ENCODE peak calls at places on chromosomes 3 and 15, in eight cellular contexts. H is AG09319, O is adrenal gland, G is AG10803, T is dorsolateral prefrontal cortex, Y is GM23338, A is HFFc6, J is lower lobe of right lung. D is an unnamed sample.

GRCh38 chr15:68372291-68372811 is 59.6 kb downstream of the ITGA11 start:
- DNase-seq in H (no peak), O (peak), G (no peak), T (no peak), Y (peak), A (peak), J (no peak), D (peak)

GRCh38 chr3:192867645-192868044 is 50.0 kb downstream of the MB21D2 start:
- DNase-seq in H (no peak), O (no peak), G (no peak), T (no peak), Y (peak), A (no peak), J (no peak), D (no peak)

GRCh38 chr3:14728113-14728512 is 53.2 kb downstream of the C3orf20 start:
- DNase-seq in H (no peak), O (no peak), G (no peak), T (no peak), Y (no peak), A (no peak), J (no peak), D (no peak)

GRCh38 chr3:189304465-189305341 is 132.9 kb downstream of the TPRG1 start:
- DNase-seq in H (no peak), O (no peak), G (peak), T (no peak), Y (peak), A (no peak), J (peak), D (no peak)

GRCh38 chr3:188832961-188833615 is 338.7 kb upstream of the TPRG1 start:
- DNase-seq in H (no peak), O (no peak), G (peak), T (no peak), Y (peak), A (peak), J (no peak), D (no peak)

GRCh38 chr15:92667291-92667904 is 11.8 kb upstream of the FAM174B start:
- DNase-seq in H (no peak), O (no peak), G (no peak), T (no peak), Y (no peak), A (no peak), J (no peak), D (no peak)

GRCh38 chr3:105496343-105496742 is 129.6 kb downstream of the ALCAM start:
- DNase-seq in H (no peak), O (no peak), G (no peak), T (no peak), Y (no peak), A (no peak), J (no peak), D (no peak)

GRCh38 chr3:23385327-23385726 is 182.2 kb downstream of the UBE2E2 start:
- DNase-seq in H (no peak), O (no peak), G (no peak), T (no peak), Y (no peak), A (no peak), J (no peak), D (no peak)

GRCh38 chr3:183664913-183665381 is 29.5 kb downstream of the KLHL24 start:
- DNase-seq in H (peak), O (no peak), G (peak), T (no peak), Y (no peak), A (peak), J (no peak), D (no peak)

GRCh38 chr3:172367205-172368105 is 80.8 kb downstream of the GHSR start:
- DNase-seq in H (no peak), O (no peak), G (no peak), T (no peak), Y (no peak), A (peak), J (no peak), D (no peak)

GRCh38 chr15:50262533-50262932 is 3.0 kb downstream of the HDC start:
- DNase-seq in H (no peak), O (no peak), G (no peak), T (no peak), Y (no peak), A (no peak), J (no peak), D (no peak)

GRCh38 chr3:16338124-16338523 is 73.1 kb downstream of the OXNAD1 start:
- DNase-seq in H (no peak), O (peak), G (peak), T (no peak), Y (no peak), A (no peak), J (peak), D (no peak)

GRCh38 chr3:183385698-183386590 is 42.5 kb downstream of the MCF2L2 start:
- DNase-seq in H (peak), O (peak), G (peak), T (no peak), Y (peak), A (peak), J (no peak), D (peak)

GRCh38 chr3:72144773-72145505 is 360.0 kb upstream of the PROK2 start:
- DNase-seq in H (no peak), O (peak), G (no peak), T (no peak), Y (no peak), A (no peak), J (no peak), D (no peak)

GRCh38 chr3:4834403-4834866 is 144.8 kb upstream of the BHLHE40 start:
- DNase-seq in H (no peak), O (no peak), G (no peak), T (no peak), Y (no peak), A (no peak), J (peak), D (no peak)

GRCh38 chr15:75327491-75327890 is 8.4 kb upstream of the COMMD4 start:
- DNase-seq in H (no peak), O (no peak), G (no peak), T (no peak), Y (no peak), A (no peak), J (no peak), D (no peak)

GRCh38 chr3:87437765-87438164 is 161.4 kb upstream of the POU1F1 start:
- DNase-seq in H (no peak), O (no peak), G (peak), T (no peak), Y (no peak), A (peak), J (no peak), D (no peak)

GRCh38 chr15:68277131-68277604 is 377 bp upstream of the FEM1B start:
- DNase-seq in H (no peak), O (peak), G (peak), T (no peak), Y (peak), A (no peak), J (peak), D (no peak)

GRCh38 chr3:19994796-19995195 is 17.3 kb downstream of the PP2D1 start:
- DNase-seq in H (no peak), O (no peak), G (peak), T (no peak), Y (no peak), A (no peak), J (no peak), D (no peak)
- TF ChIP-seq CTCF in H (no peak), O (no peak), G (no peak), T (no peak), Y (no peak), A (no peak), J (no peak), D (no peak)

DNA sequence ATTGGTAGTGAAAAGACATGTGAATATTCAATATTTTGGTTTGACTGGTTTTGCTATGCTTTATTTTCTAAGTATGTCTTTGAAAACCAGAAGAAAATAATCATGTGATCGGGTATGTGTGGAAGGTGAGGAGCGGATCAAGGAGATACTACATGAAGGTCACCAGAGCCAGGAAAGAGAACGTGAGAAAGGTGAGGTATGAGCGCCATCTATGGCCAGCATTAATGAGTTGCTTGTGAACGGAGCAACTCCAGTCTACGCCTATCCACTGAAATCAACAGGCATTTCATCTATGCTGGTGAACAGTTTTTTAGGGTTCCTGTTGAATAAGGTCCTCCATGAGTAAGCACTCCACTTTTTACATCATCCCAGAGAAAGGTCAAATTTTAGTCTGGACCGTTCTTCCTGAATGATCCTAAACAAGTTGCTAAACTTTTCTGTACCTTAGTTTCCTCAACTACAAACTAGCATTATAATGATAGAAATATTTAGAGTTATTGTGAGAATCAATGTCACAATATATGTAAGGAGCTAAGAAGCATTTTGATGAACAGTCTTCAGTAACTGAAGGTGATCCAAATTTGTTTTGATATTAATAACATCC is 1435.2 kb upstream of the CADM2 start:
- DNase-seq in H (no peak), O (peak), G (peak), T (no peak), Y (peak), A (no peak), J (no peak), D (peak)
- TF ChIP-seq CTCF in H (peak), O (peak), G (peak), T (peak), Y (peak), A (peak), J (peak), D (peak)

GRCh38 chr3:64223809-64224570 is 1.3 kb downstream of the PRICKLE2 start:
- DNase-seq in H (no peak), O (no peak), G (peak), T (peak), Y (no peak), A (peak), J (no peak), D (no peak)
- TF ChIP-seq CTCF in H (peak), O (no peak), G (peak), T (peak), Y (no peak), A (peak), J (no peak), D (no peak)

DNA sequence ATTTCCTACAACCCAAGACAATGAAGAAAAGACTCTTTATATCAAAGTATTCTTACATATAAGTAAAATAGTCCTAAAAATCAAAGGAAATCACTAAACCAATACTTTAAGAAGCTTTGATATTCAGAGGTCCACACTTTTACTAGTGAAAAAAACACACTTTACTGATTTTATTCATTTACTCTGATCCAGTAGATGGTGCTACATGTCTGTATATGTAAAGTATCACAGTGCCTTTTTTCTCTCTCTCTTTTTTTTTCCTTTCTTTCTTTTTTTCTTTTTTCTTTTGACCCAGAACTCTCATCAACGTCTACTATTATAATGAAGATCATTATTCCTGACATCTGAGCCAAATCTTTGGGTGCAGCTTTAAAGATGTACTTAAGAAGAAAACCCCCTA is 10.8 kb upstream of the CCDC39 start:
- DNase-seq in H (no peak), O (no peak), G (no peak), T (no peak), Y (peak), A (no peak), J (no peak), D (no peak)
- TF ChIP-seq CTCF in H (no peak), O (no peak), G (no peak), T (peak), Y (peak), A (peak), J (no peak), D (peak)

DNA sequence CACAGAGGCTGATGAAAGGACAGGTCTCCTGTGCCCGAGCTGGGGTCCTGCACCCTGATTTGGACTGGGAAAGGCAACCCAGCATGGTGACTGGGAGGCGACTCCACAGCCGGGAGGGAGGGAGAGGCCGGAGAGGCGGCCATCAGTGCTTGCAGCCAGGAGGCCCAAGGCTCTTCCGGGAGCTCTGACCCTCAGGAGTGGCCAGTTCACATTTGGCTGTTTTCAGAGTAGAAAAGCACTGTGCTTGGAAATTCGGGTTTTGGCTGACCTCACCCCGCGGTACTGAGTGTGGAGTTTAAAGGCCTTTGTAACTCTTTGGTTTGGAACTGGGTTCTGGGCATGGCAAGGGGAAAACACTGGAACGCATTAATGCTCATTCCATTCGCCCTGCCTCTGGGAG is 31.9 kb downstream of the SMAD6 start:
- DNase-seq in H (no peak), O (no peak), G (no peak), T (no peak), Y (no peak), A (no peak), J (no peak), D (no peak)
- TF ChIP-seq CTCF in H (no peak), O (no peak), G (no peak), T (no peak), Y (no peak), A (no peak), J (no peak), D (no peak)

GRCh38 chr15:78394981-78395619 is 42.9 kb upstream of the IREB2 start:
- DNase-seq in H (no peak), O (no peak), G (no peak), T (no peak), Y (peak), A (no peak), J (no peak), D (no peak)

GRCh38 chr15:78396186-78396814 is 41.7 kb upstream of the IREB2 start:
- DNase-seq in H (no peak), O (no peak), G (no peak), T (no peak), Y (no peak), A (no peak), J (no peak), D (no peak)

GRCh38 chr15:78397382-78397781 is 40.6 kb upstream of the IREB2 start:
- DNase-seq in H (no peak), O (no peak), G (no peak), T (no peak), Y (no peak), A (no peak), J (no peak), D (no peak)

GRCh38 chr15:78398076-78398825 is 39.8 kb upstream of the IREB2 start:
- DNase-seq in H (no peak), O (no peak), G (no peak), T (no peak), Y (no peak), A (no peak), J (no peak), D (no peak)

GRCh38 chr15:78396976-78397375 is 41.0 kb upstream of the IREB2 start:
- DNase-seq in H (peak), O (peak), G (peak), T (no peak), Y (peak), A (peak), J (peak), D (no peak)
- TF ChIP-seq CTCF in H (peak), O (peak), G (peak), T (peak), Y (peak), A (peak), J (peak), D (no peak)

GRCh38 chr3:155870133-155870944 is at the start of gene GMPS:
- DNase-seq in H (peak), O (peak), G (peak), T (peak), Y (peak), A (peak), J (peak), D (peak)
- TF ChIP-seq CTCF in H (peak), O (peak), G (peak), T (peak), Y (peak), A (peak), J (peak), D (peak)

GRCh38 chr3:53224536-53224935 is 31.3 kb downstream of the TKT start:
- DNase-seq in H (no peak), O (no peak), G (no peak), T (no peak), Y (no peak), A (no peak), J (no peak), D (no peak)

GRCh38 chr3:53225651-53226050 is 30.2 kb downstream of the TKT start:
- DNase-seq in H (no peak), O (no peak), G (no peak), T (no peak), Y (no peak), A (no peak), J (no peak), D (no peak)

GRCh38 chr3:53226142-53226840 is 29.5 kb downstream of the TKT start:
- DNase-seq in H (no peak), O (no peak), G (no peak), T (no peak), Y (no peak), A (no peak), J (no peak), D (no peak)

GRCh38 chr3:53224026-53224425 is 31.8 kb downstream of the TKT start:
- DNase-seq in H (no peak), O (no peak), G (no peak), T (no peak), Y (no peak), A (no peak), J (peak), D (no peak)

DNA sequence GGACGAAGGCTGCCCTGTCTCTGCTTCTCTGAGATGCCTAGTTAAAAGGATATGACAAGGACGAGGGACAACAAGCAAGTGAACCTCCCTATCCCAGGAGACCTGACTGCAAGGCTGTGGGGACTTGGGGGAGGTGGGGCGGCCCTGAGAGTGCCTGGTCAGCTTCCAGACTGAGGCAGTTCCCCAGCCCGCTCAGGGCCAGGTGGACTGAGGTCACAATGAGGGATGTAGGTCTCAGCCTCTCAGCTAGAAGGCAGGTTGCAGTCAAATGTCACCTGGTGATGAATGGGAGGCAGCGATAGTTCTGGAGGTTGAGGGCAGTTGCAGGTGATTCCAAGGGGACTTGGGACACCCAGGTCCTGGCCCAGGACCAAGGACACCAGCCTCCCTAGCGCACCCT is 30.6 kb downstream of the TKT start:
- DNase-seq in H (no peak), O (no peak), G (no peak), T (no peak), Y (no peak), A (no peak), J (no peak), D (no peak)
- TF ChIP-seq CTCF in H (no peak), O (no peak), G (no peak), T (no peak), Y (no peak), A (no peak), J (no peak), D (no peak)

D was measured in neural crest cell.